ENCODE peak calls at places on chromosomes 11 and 22, in six cellular contexts. D is NCI-H1105 treated with DMSO at 0.1 percent for 48 hours; U is CD8-positive, alpha-beta T cell; C is cardiac fibroblast; Z is activated T-cell treated with anti-CD3 and anti-CD28 coated beads, Interleukin-2, amount 50 U/mL, for 72 hours; B is SIG-M5. N is an unnamed sample.

GRCh38 chr11:60771879-60772525 is 13.1 kb upstream of the MS4A10 start:
- DNase-seq in D (no peak), U (no peak), C (no peak), Z (no peak), B (no peak), N (no peak)

GRCh38 chr11:119713361-119714040 is 15.5 kb downstream of the NECTIN1 start:
- DNase-seq in D (no peak), U (no peak), C (no peak), Z (no peak), B (no peak), N (no peak)

GRCh38 chr11:105609341-105609781 is 512 bp upstream of the GRIA4 start:
- DNase-seq in D (peak; percentile 16), U (no peak), C (peak; percentile 6), Z (peak; percentile 3), B (no peak), N (peak; percentile 38)

GRCh38 chr22:28604961-28605360 is 74.7 kb downstream of the TTC28 start:
- DNase-seq in D (no peak), U (no peak), C (peak; percentile 39), Z (no peak), B (no peak), N (no peak)

GRCh38 chr22:20428496-20429253 is 8.9 kb downstream of the SCARF2 start:
- DNase-seq in D (no peak), U (no peak), C (no peak), Z (no peak), B (no peak), N (no peak)

GRCh38 chr22:26708256-26709009 is 51.0 kb downstream of the MIAT start:
- DNase-seq in D (no peak), U (no peak), C (no peak), Z (no peak), B (no peak), N (no peak)

GRCh38 chr11:93740802-93741093 is 547 bp downstream of the TAF1D start:
- DNase-seq in D (peak; percentile 67), U (peak; percentile 37), C (peak; percentile 73), Z (peak; percentile 73), B (no peak), N (peak; percentile 29)

GRCh38 chr11:78424334-78425270 is 7.0 kb upstream of the GAB2 start:
- DNase-seq in D (no peak), U (no peak), C (peak; percentile 70), Z (no peak), B (peak; percentile 68), N (no peak)

GRCh38 chr22:47220752-47221151 is 458.3 kb downstream of the TBC1D22A start:
- DNase-seq in D (no peak), U (no peak), C (no peak), Z (no peak), B (no peak), N (no peak)

GRCh38 chr11:121099885-121100284 is 1.2 kb upstream of the TECTA start:
- DNase-seq in D (no peak), U (no peak), C (no peak), Z (no peak), B (no peak), N (no peak)

GRCh38 chr11:8227156-8228152 is 36.2 kb downstream of the LMO1 start:
- DNase-seq in D (no peak), U (no peak), C (no peak), Z (no peak), B (no peak), N (no peak)

GRCh38 chr11:66996609-66997273 is 21.6 kb downstream of the C11orf86 start:
- DNase-seq in D (no peak), U (no peak), C (peak; percentile 81), Z (no peak), B (no peak), N (no peak)

GRCh38 chr22:47854226-47854625 is 1091.8 kb downstream of the TBC1D22A start:
- DNase-seq in D (no peak), U (no peak), C (no peak), Z (no peak), B (no peak), N (no peak)

GRCh38 chr11:77710358-77710757 is 72.8 kb upstream of the CLNS1A start:
- DNase-seq in D (no peak), U (no peak), C (no peak), Z (no peak), B (no peak), N (no peak)